ENCODE peak calls at places on chromosomes 3 and 15, in eight cellular contexts. T, P, Z, X, M, U, N and G are unnamed samples.

GRCh38 chr3:72004749-72005292 is 219.9 kb upstream of the PROK2 start:
- DNase-seq in X (peak; percentile 22), U (peak; percentile 56), N (no peak), P (no peak), M (no peak), Z (no peak), T (no peak), G (no peak)

GRCh38 chr15:73897441-73898261 is 24.3 kb downstream of the TBC1D21 start:
- DNase-seq in N (no peak), M (no peak), X (peak; percentile 84), P (peak; percentile 44), Z (peak; percentile 55), U (peak; percentile 52), T (peak; percentile 64), G (peak; percentile 39)

GRCh38 chr3:112333386-112334334 is 704 bp downstream of the CD200 start:
- DNase-seq in M (no peak), X (no peak), N (no peak), T (no peak), P (no peak), U (no peak), Z (no peak), G (no peak)

GRCh38 chr15:65072027-65072426 is 4.2 kb upstream of the RASL12 start:
- DNase-seq in P (peak; percentile 79), M (no peak), N (no peak), X (no peak), U (no peak), T (no peak), Z (no peak), G (no peak)

GRCh38 chr3:99789322-99789721 is 28.3 kb upstream of the CMSS1 start:
- DNase-seq in M (no peak), Z (peak; percentile 5), X (peak; percentile 67), T (no peak), U (peak; percentile 44), P (peak; percentile 30), N (no peak), G (no peak)

GRCh38 chr3:22506871-22507270 is 696.3 kb upstream of the UBE2E2 start:
- DNase-seq in Z (no peak), U (no peak), P (no peak), T (no peak), N (peak; percentile 36), M (no peak), X (no peak), G (no peak)

GRCh38 chr3:27632431-27633223 is 89.5 kb downstream of the EOMES start:
- DNase-seq in M (peak; percentile 14), U (peak; percentile 60), P (peak; percentile 28), X (peak; percentile 33), N (peak; percentile 46), T (no peak), Z (no peak), G (no peak)

GRCh38 chr3:166455724-166456123 is 618.5 kb upstream of the BCHE start:
- DNase-seq in U (peak; percentile 17), M (no peak), T (no peak), N (no peak), P (no peak), X (peak; percentile 18), Z (no peak), G (no peak)

GRCh38 chr3:121834079-121834730 is 655 bp downstream of the IQCB1 start:
- DNase-seq in T (no peak), X (peak; percentile 16), N (no peak), M (no peak), U (peak; percentile 37), Z (no peak), P (no peak), G (no peak)

GRCh38 chr3:179260949-179261765 is 10.2 kb upstream of the KCNMB3 start:
- DNase-seq in P (peak; percentile 67), N (peak; percentile 75), Z (peak; percentile 29), X (peak; percentile 34), T (peak; percentile 60), M (peak; percentile 37), U (peak; percentile 56), G (no peak)

GRCh38 chr3:11285471-11285870 is 13.3 kb downstream of the ATG7 start:
- DNase-seq in P (no peak), N (no peak), Z (no peak), T (no peak), M (no peak), U (no peak), X (no peak), G (no peak)

GRCh38 chr3:130276203-130276803 is 69.2 kb upstream of the COL6A5 start:
- DNase-seq in X (peak; percentile 59), P (no peak), M (no peak), Z (peak; percentile 46), N (no peak), T (no peak), U (peak; percentile 44), G (no peak)

GRCh38 chr15:94306700-94307650 is 75.6 kb downstream of the MCTP2 start:
- DNase-seq in M (no peak), N (no peak), T (no peak), U (peak; percentile 81), X (no peak), P (no peak), Z (no peak), G (no peak)

GRCh38 chr3:53254190-53254809 is 1.5 kb downstream of the TKT start:
- DNase-seq in M (no peak), Z (no peak), P (no peak), N (peak; percentile 52), T (no peak), X (no peak), U (peak; percentile 20), G (no peak)

GRCh38 chr3:53250453-53250852 is 5.4 kb downstream of the TKT start:
- DNase-seq in T (no peak), P (no peak), N (no peak), X (no peak), U (no peak), M (no peak), Z (no peak), G (no peak)

GRCh38 chr3:53253707-53254106 is 2.1 kb downstream of the TKT start:
- DNase-seq in Z (no peak), X (no peak), T (no peak), P (no peak), M (no peak), N (no peak), U (no peak), G (no peak)

GRCh38 chr3:53250881-53251605 is 4.8 kb downstream of the TKT start:
- DNase-seq in U (no peak), M (no peak), N (no peak), T (peak; percentile 42), P (no peak), Z (no peak), X (no peak), G (no peak)

DNA sequence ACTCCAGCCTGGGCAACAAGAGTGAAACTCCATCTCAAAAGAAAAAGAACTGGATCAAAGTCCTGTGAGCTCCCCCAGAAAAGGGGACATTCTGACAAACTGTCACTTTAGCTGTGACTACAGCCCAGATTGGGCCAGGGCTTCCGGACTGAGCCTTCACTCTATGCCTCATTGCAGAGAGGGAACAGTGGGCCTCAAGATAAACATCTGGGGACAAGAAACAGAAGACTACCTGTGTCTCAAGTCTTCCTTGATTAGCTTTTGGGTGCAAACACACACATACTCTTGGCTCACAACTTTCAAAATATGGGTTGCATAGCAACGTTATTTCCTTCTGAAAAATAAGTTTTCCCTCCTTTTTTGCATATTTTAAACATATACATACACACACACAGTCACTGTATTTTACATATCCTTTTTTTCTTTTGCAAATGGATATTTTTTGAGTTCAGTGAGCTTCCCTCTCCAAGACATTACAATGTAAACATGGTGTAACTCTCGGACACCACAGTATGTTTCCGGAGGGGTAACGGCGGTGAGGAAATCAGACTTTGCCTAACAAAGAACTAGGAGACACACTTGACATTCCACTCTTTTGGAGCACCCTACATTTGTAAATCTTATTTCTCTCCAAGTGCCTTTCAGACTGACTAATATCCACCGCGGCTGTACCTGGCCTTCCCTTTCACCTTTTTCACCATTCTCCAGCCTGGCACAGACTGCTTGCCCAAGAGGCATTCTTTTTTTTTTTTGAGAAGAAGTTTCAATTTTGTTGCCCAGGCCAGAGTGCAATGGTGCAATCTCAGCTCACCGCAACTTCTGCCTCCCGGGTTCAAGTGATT is 3.5 kb downstream of the TKT start:
- DNase-seq in P (no peak), N (peak; percentile 75), T (no peak), M (no peak), X (no peak), U (no peak), Z (no peak), G (no peak)
- H3K4me3 ChIP-seq in P (no peak overlapping the region), N (no peak overlapping the region), T (peak overlapping the region; percentile 97), M (no peak overlapping the region), X (peak overlapping the region; percentile 3), U (peak overlapping the region; percentile 17), Z (no peak overlapping the region), G (no peak overlapping the region)

GRCh38 chr3:187042874-187043458 is 96.3 kb downstream of the RPL39L start:
- DNase-seq in M (no peak), Z (no peak), T (no peak), X (no peak), U (no peak), P (no peak), N (no peak), G (no peak)

GRCh38 chr3:187049462-187050101 is 89.7 kb downstream of the RPL39L start:
- DNase-seq in T (no peak), P (no peak), X (no peak), U (no peak), N (no peak), Z (no peak), M (no peak), G (no peak)

GRCh38 chr3:187044206-187044605 is 95.1 kb downstream of the RPL39L start:
- DNase-seq in Z (no peak), X (no peak), T (no peak), P (no peak), U (no peak), N (no peak), M (no peak), G (no peak)

GRCh38 chr3:187044871-187045552 is 94.3 kb downstream of the RPL39L start:
- DNase-seq in U (no peak), N (no peak), M (no peak), X (no peak), P (peak; percentile 65), T (no peak), Z (no peak), G (no peak)

GRCh38 chr3:187046033-187046432 is 93.3 kb downstream of the RPL39L start:
- DNase-seq in X (no peak), T (no peak), N (no peak), Z (no peak), U (no peak), M (no peak), P (no peak), G (no peak)
- H3K36me3 ChIP-seq in X (no peaks in the 10 kb centered on the region), T (no peaks in the 10 kb centered on the region), N (peaks cover 9% of the 10 kb centered on the region), Z (peaks cover 9% of the 10 kb centered on the region), U (peaks cover 3% of the 10 kb centered on the region), M (peaks cover 12% of the 10 kb centered on the region), P (peaks cover 19% of the 10 kb centered on the region), G (no peaks in the 10 kb centered on the region)

DNA sequence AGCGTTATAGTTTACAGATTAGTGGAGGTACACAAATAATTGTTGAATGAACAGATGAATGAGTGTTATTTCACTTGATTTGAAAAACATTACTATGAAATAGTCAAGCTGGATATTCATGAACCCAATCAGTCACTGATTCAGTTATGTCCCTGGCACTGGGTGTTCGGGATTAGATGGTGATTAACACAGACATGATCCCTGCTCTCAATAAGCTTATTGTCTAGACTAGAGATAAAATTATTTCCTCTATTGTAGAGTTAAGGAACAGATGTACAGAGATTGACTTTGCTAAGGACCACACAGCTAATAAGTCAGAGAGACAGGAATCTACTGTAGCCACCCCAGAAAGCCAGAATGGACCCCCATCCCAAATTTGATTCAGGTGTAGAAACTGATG is 963 bp downstream of the GRAMD1C start:
- DNase-seq in U (no peak), P (no peak), T (no peak), M (no peak), X (no peak), N (no peak), Z (no peak), G (no peak)
- H3K4me3 ChIP-seq in U (peak overlapping the region; percentile 64), P (peak overlapping the region; percentile 58), T (peak overlapping the region; percentile 77), M (no peak overlapping the region), X (peak overlapping the region; percentile 72), N (no peak overlapping the region), Z (peak overlapping the region; percentile 57), G (no peak overlapping the region)

GRCh38 chr3:48409291-48410201 is 20.3 kb downstream of the PLXNB1 start:
- DNase-seq in P (no peak), X (no peak), M (peak; percentile 11), U (no peak), T (peak; percentile 56), Z (no peak), N (no peak), G (no peak)
- H3K36me3 ChIP-seq in P (peaks cover 68% of the 10 kb centered on the region), X (no peaks in the 10 kb centered on the region), M (peaks cover 100% of the 10 kb centered on the region), U (peaks cover 57% of the 10 kb centered on the region), T (peaks cover 91% of the 10 kb centered on the region), Z (peaks cover 100% of the 10 kb centered on the region), N (peaks cover 72% of the 10 kb centered on the region), G (peaks cover 36% of the 10 kb centered on the region)